ENCODE peak calls at places on chromosomes 11 and 22, in four cellular contexts. V is GM12891, A is HepG2, E is K562. T is an unnamed sample.

GRCh38 chr22:48702573-48703264 is 1125.0 kb downstream of the BRD1 start:
- DNase-seq in V (no peak), A (peak), E (no peak), T (no peak)

GRCh38 chr11:126840201-126840886 is 160.2 kb downstream of the KIRREL3 start:
- DNase-seq in V (no peak), A (no peak), E (no peak), T (no peak)

GRCh38 chr22:29587938-29588699 is 7.2 kb upstream of the NIPSNAP1 start:
- DNase-seq in V (no peak), A (peak), E (no peak), T (no peak)

GRCh38 chr11:88520391-88520790 is 182.9 kb upstream of the CTSC start:
- DNase-seq in V (no peak), A (no peak), E (no peak), T (no peak)

GRCh38 chr11:38456371-38456770 is 1858.3 kb upstream of the RAG2 start:
- DNase-seq in V (no peak), A (no peak), E (no peak), T (no peak)

GRCh38 chr11:67613960-67614715 is 7.4 kb downstream of the NDUFV1 start:
- DNase-seq in V (peak), A (no peak), E (peak), T (peak)

GRCh38 chr22:43396934-43397457 is 14.8 kb upstream of the MPPED1 start:
- DNase-seq in V (no peak), A (peak), E (no peak), T (no peak)

GRCh38 chr22:46346680-46347405 is 11.3 kb downstream of the TRMU start:
- DNase-seq in V (no peak), A (no peak), E (no peak), T (no peak)

GRCh38 chr22:19745155-19746133 is 15.1 kb upstream of the TBX1 start:
- DNase-seq in V (no peak), A (no peak), E (no peak), T (no peak)

GRCh38 chr11:36195496-36196346 is 93.5 kb downstream of the COMMD9 start:
- DNase-seq in V (no peak), A (no peak), E (no peak), T (no peak)

GRCh38 chr11:87901366-87901765 is 273.9 kb downstream of the RAB38 start:
- DNase-seq in V (no peak), A (no peak), E (no peak), T (no peak)

GRCh38 chr11:68120212-68121066 is 749 bp downstream of the CHKA start:
- DNase-seq in V (no peak), A (peak), E (peak), T (no peak)

GRCh38 chr11:74647831-74648230 is 55.4 kb downstream of the POLD3 start:
- DNase-seq in V (no peak), A (no peak), E (no peak), T (no peak)

GRCh38 chr22:20084547-20085413 is 4.7 kb downstream of the DGCR8 start:
- DNase-seq in V (no peak), A (peak), E (peak), T (no peak)

GRCh38 chr22:30425616-30426394 is at the start of gene MTFP1:
- DNase-seq in V (peak), A (peak), E (peak), T (peak)

GRCh38 chr22:29314537-29315285 is 786 bp downstream of the RASL10A start:
- DNase-seq in V (peak), A (no peak), E (no peak), T (peak)

GRCh38 chr22:46515208-46516111 is 22.0 kb downstream of the CELSR1 start:
- DNase-seq in V (no peak), A (no peak), E (no peak), T (no peak)

GRCh38 chr11:62726156-62727006 is 876 bp downstream of the HNRNPUL2 start:
- DNase-seq in V (no peak), A (no peak), E (peak), T (no peak)

GRCh38 chr11:298406-299065 is 790 bp downstream of the IFITM5 start:
- DNase-seq in V (no peak), A (no peak), E (no peak), T (no peak)

GRCh38 chr11:77049081-77049480 is 14.9 kb downstream of the B3GNT6 start:
- DNase-seq in V (no peak), A (no peak), E (no peak), T (no peak)

GRCh38 chr11:70332567-70332966 is 62.1 kb downstream of the PPFIA1 start:
- DNase-seq in V (no peak), A (no peak), E (no peak), T (no peak)

GRCh38 chr11:27124514-27125264 is 84.1 kb downstream of the BBOX1 start:
- DNase-seq in V (no peak), A (peak), E (no peak), T (no peak)

GRCh38 chr11:78354741-78355705 is 62.6 kb downstream of the GAB2 start:
- DNase-seq in V (no peak), A (no peak), E (no peak), T (no peak)

GRCh38 chr22:46129390-46130041 is 20.8 kb upstream of the PPARA start:
- DNase-seq in V (peak), A (no peak), E (no peak), T (peak)

GRCh38 chr11:61923166-61924015 is 6.0 kb upstream of the RAB3IL1 start:
- DNase-seq in V (no peak), A (peak), E (peak), T (peak)

GRCh38 chr11:60970369-60970774 is 1.1 kb upstream of the CD6 start:
- DNase-seq in V (peak), A (peak), E (peak), T (peak)

GRCh38 chr11:26950260-26950719 is 43.6 kb upstream of the FIBIN start:
- DNase-seq in V (no peak), A (no peak), E (no peak), T (no peak)

GRCh38 chr11:32831241-32831640 is 1.5 kb downstream of the PRRG4 start:
- DNase-seq in V (no peak), A (no peak), E (no peak), T (no peak)

GRCh38 chr22:50498322-50498861 is 9.1 kb downstream of the LMF2 start:
- DNase-seq in V (no peak), A (peak), E (peak), T (no peak)

GRCh38 chr11:47478651-47479329 is 29.9 kb upstream of the RAPSN start:
- DNase-seq in V (no peak), A (no peak), E (no peak), T (no peak)

GRCh38 chr11:47480762-47481161 is 31.8 kb upstream of the RAPSN start:
- DNase-seq in V (no peak), A (no peak), E (no peak), T (no peak)

GRCh38 chr11:47477323-47477722 is 28.4 kb upstream of the RAPSN start:
- DNase-seq in V (no peak), A (no peak), E (no peak), T (no peak)
- TF ChIP-seq TAF1 in V (no peak), A (no peak), E (no peak), T (no peak)

DNA sequence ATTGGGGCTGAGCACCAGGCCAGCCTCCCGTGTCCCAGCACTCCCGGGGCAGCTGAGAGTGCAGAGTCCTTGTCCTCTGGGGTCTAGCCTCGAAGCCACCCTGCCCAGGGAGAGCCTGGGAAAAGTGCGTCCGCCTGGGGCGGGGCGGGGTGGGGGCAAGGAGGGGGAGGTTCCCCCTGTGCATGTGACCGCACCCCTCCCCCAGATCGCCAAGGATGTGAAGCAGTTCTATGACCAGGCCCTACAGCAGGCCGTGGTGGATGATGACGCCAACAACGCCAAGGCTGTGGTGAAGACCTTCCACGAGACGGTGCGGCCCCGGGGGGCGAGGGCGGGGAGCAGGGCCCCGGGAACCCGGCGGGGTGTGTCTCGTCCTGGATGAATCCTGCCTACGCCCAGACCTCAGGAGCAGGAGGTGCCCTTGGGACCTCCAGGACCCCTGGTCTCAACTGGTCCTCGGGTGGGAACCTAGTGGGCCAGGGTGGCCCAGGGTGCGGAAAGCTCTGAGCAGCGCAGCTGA is 5.3 kb upstream of the TSSC4 start:
- DNase-seq in V (no peak), A (no peak), E (no peak), T (no peak)
- TF ChIP-seq POLR2A in V (no peak), A (no peak), E (no peak), T (no peak)

GRCh38 chr11:9664276-9665171 is 647 bp downstream of the SWAP70 start:
- DNase-seq in V (peak), A (peak), E (peak), T (no peak)
- TF ChIP-seq POLR2AphosphoS5 in V (no peak), A (no peak), E (no peak), T (no peak)

GRCh38 chr22:25484916-25485315 is 79.6 kb upstream of the GRK3 start:
- DNase-seq in V (no peak), A (no peak), E (no peak), T (no peak)

GRCh38 chr22:25483931-25484330 is 80.5 kb upstream of the GRK3 start:
- DNase-seq in V (no peak), A (no peak), E (no peak), T (no peak)

GRCh38 chr22:25482868-25483639 is 81.4 kb upstream of the GRK3 start:
- DNase-seq in V (no peak), A (no peak), E (no peak), T (no peak)

GRCh38 chr22:25485626-25486545 is 78.6 kb upstream of the GRK3 start:
- DNase-seq in V (no peak), A (no peak), E (no peak), T (no peak)

DNA sequence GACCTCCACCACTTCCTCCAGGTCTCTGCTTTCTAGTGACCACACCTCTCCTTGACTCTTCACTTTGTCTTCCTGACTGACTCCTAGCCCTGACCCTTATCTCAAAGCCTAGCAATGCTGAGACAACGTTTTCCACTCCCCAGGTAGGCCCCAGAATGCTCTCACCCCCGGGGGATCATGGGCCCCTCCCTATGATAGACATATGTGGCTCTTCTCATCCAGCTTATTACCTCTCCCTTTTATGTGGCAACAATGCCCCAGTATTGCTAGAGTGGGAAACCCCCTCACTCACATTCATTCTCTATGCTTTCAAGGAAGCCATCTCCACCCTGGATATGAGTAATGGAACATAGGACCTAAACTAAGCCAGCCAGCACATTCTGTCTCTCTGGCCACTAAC is 80.0 kb upstream of the GRK3 start:
- DNase-seq in V (no peak), A (no peak), E (no peak), T (no peak)
- TF ChIP-seq TAF1 in V (no peak), A (no peak), E (no peak), T (no peak)

GRCh38 chr11:128302425-128303186 is 284.8 kb downstream of the ETS1 start:
- DNase-seq in V (no peak), A (no peak), E (no peak), T (no peak)
- TF ChIP-seq POLR2A in V (no peak), A (no peak), E (no peak), T (no peak)

DNA sequence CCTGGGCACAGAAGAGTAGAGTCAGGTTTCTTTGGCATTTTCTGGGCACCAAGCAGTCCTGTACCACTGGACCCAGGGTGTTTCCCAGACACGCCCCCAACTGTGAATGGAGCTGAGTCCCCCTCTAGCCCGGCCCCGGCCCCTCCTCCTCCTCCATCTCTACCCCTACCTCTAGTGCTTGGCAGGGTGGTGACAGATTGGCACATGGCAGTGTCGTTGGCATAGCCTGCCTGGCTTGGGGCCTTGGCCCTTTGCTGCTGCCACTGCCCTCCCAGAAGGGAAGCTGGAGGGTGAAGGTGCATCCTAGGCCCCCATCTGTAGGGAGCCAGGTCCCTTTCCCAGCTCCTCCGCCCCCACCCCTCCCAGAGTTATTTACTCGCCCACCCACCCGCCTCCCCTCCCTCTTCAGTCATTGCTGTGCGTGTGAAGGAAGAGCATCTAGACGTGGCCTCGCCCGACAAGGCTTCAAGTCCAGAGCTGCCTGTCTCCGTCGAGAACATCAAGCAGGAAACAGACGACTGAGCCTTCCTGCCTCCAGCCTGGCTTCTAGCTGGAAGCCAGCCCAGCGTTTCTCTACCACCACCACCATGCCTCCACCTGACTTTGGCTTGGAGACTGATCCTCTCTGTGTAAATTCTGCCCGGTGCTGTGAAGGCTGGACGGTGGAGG is 10.9 kb downstream of the CHADL start:
- DNase-seq in V (no peak), A (no peak), E (no peak), T (no peak)
- TF ChIP-seq POLR2AphosphoS5 in V (no peak), A (no peak), E (no peak), T (no peak)

DNA sequence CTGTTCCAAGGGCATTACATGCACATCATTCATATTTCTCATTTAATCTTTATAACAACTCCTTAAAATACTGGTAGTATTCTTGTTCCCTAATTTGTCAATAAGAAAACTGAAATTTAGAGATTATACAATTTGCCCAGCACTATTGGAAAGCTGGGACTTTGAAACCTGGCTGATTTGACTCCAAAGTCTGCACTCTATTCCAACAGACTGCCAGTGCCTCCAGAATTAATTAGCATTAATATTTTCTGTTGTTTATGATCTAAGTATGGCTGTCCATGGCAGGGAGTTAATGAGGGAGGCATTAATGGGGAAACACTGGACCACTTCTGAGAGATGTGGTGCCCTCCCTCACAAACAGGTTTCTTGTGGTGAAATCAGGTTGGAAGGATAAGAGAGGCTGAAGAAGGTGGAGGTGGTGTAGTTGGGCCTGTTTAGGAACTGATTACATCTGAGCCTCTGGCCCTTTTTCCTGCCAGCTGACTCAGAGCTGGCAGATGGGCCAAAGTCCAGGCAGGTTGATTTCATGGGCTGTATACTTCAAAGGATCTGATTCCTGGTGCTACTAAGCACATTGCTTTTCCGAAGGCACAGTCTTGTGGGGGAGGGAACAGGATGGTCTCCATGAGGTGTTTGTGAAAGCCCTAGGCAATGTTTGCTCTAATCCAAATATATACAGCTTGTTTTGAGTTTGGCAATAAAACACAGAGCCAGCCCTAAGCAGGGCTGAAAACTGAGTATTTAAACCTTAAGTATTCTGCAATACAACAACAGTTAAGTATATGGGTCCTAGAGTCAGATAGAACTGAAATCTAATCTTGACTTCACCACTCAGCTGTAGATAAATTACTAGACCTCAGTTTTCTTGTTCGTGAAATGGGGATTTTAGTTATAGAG is 21.0 kb upstream of the RAB30 start:
- DNase-seq in V (no peak), A (peak), E (no peak), T (no peak)
- TF ChIP-seq TAF1 in V (no peak), A (no peak), E (no peak), T (no peak)